ENCODE peak calls at places on chromosomes 16 and 17, in nine cellular contexts. F is NCI-H345; G is iris pigment epithelial cell; E is activated CD4-positive, alpha-beta T cell treated with anti-CD3 and anti-CD28 coated beads, Interleukin-2, amount 50 U/mL, for 4 hours; J is foreskin keratinocyte; D is AG09309; T is activated naive CD8-positive, alpha-beta T cell treated with anti-CD3 and anti-CD28 coated beads for 36 hours; S is nucleus accumbens; W is sigmoid colon. V is an unnamed sample.
A peak's percentile ranks its signal among the peaks of the same experiment; 100 is the strongest.

GRCh38 chr17:78013683-78014467 is 55.4 kb downstream of the TNRC6C start:
- DNase-seq in F (peak; percentile 44), G (peak; percentile 64), E (peak; percentile 47), J (peak; percentile 42), D (no peak), T (no peak), S (peak; percentile 38), W (peak; percentile 72), V (peak; percentile 51)

GRCh38 chr17:57045868-57046671 is 39.0 kb upstream of the AKAP1 start:
- DNase-seq in F (no peak), G (no peak), E (peak; percentile 8), J (no peak), D (no peak), T (peak; percentile 60), S (no peak), W (peak; percentile 67), V (no peak)

GRCh38 chr17:40111221-40112128 is 10.3 kb upstream of the MSL1 start:
- DNase-seq in F (peak; percentile 87), G (peak; percentile 88), E (peak; percentile 57), J (peak; percentile 76), D (peak; percentile 74), T (peak; percentile 74), S (peak; percentile 76), W (peak; percentile 99), V (peak; percentile 87)

GRCh38 chr16:56941092-56941491 is 9.2 kb downstream of the HERPUD1 start:
- DNase-seq in F (no peak), G (no peak), E (no peak), J (no peak), D (no peak), T (no peak), S (no peak), W (no peak), V (no peak)

GRCh38 chr17:1484586-1485310 is 7.7 kb downstream of the MYO1C start:
- DNase-seq in F (peak; percentile 62), G (peak; percentile 54), E (peak; percentile 39), J (no peak), D (no peak), T (peak; percentile 43), S (no peak), W (peak; percentile 85), V (no peak)

GRCh38 chr17:66304304-66305174 is 2.1 kb downstream of the PRKCA start:
- DNase-seq in F (peak; percentile 46), G (no peak), E (peak; percentile 13), J (no peak), D (no peak), T (peak; percentile 25), S (no peak), W (no peak), V (no peak)

GRCh38 chr16:1428511-1428910 is 2.4 kb upstream of the PERCC1 start:
- DNase-seq in F (no peak), G (peak; percentile 10), E (peak; percentile 18), J (no peak), D (no peak), T (peak; percentile 72), S (no peak), W (no peak), V (no peak)

GRCh38 chr17:6485646-6486412 is 41.6 kb downstream of the PIMREG start:
- DNase-seq in F (no peak), G (no peak), E (no peak), J (no peak), D (no peak), T (no peak), S (no peak), W (no peak), V (no peak)

GRCh38 chr16:53996961-53997360 is 289.6 kb downstream of the IRX3 start:
- DNase-seq in F (no peak), G (no peak), E (no peak), J (no peak), D (no peak), T (no peak), S (no peak), W (no peak), V (no peak)

GRCh38 chr17:27810902-27811557 is 10.7 kb upstream of the NOS2 start:
- DNase-seq in F (no peak), G (peak; percentile 21), E (no peak), J (peak; percentile 22), D (no peak), T (no peak), S (no peak), W (no peak), V (no peak)

GRCh38 chr17:7858487-7858832 is 657 bp downstream of the CYB5D1 start:
- DNase-seq in F (peak; percentile 11), G (peak; percentile 71), E (peak; percentile 42), J (peak; percentile 48), D (no peak), T (peak; percentile 47), S (no peak), W (peak; percentile 81), V (no peak)

GRCh38 chr17:45284176-45285140 is 22.6 kb upstream of the SPATA32 start:
- DNase-seq in F (no peak), G (no peak), E (peak; percentile 38), J (no peak), D (no peak), T (peak; percentile 37), S (no peak), W (peak; percentile 85), V (no peak)

GRCh38 chr16:58028541-58029070 is 3.1 kb downstream of the MMP15 start:
- DNase-seq in F (no peak), G (no peak), E (no peak), J (no peak), D (no peak), T (no peak), S (no peak), W (no peak), V (no peak)

GRCh38 chr17:48961516-48962233 is 6.7 kb downstream of the GIP start:
- DNase-seq in F (no peak), G (peak; percentile 74), E (no peak), J (peak; percentile 34), D (no peak), T (no peak), S (no peak), W (no peak), V (no peak)

GRCh38 chr17:77512062-77512946 is 371.5 kb downstream of the SEC14L1 start:
- DNase-seq in F (no peak), G (no peak), E (no peak), J (no peak), D (no peak), T (no peak), S (no peak), W (no peak), V (no peak)

GRCh38 chr16:65195998-65196397 is 74.1 kb upstream of the CDH11 start:
- DNase-seq in F (no peak), G (peak; percentile 34), E (no peak), J (peak; percentile 65), D (no peak), T (no peak), S (no peak), W (no peak), V (no peak)

GRCh38 chr17:63911041-63911635 is at the start of gene CSHL1:
- DNase-seq in F (no peak), G (no peak), E (no peak), J (no peak), D (no peak), T (no peak), S (no peak), W (no peak), V (no peak)

GRCh38 chr17:3838206-3838605 is 7.8 kb downstream of the NCBP3 start:
- DNase-seq in F (no peak), G (no peak), E (no peak), J (no peak), D (no peak), T (no peak), S (no peak), W (no peak), V (no peak)

GRCh38 chr17:61465550-61466237 is 13.5 kb downstream of the TBX4 start:
- DNase-seq in F (no peak), G (no peak), E (no peak), J (no peak), D (no peak), T (no peak), S (no peak), W (peak; percentile 36), V (no peak)

V was measured in AG04450.